ENCODE peak calls at places on chromosomes 11 and 22, in ten cellular contexts. U is HCT116, Q is uterus, R is A549, B is IMR-90, A is transverse colon, Y is ovary, O is body of pancreas, H is endothelial cell of umbilical vein, F is tibial nerve. C is an unnamed sample.

GRCh38 chr11:13962198-13962561 is 343 bp upstream of the SPON1 start:
- DNase-seq in H (no peak), O (no peak), A (no peak), Q (no peak), R (no peak), B (no peak), Y (no peak), F (no peak), U (no peak), C (no peak)

GRCh38 chr11:130157111-130157510 is 2.5 kb upstream of the ST14 start:
- DNase-seq in Y (no peak), U (no peak), H (no peak), O (no peak), R (no peak), B (no peak), Q (no peak), A (no peak), F (no peak), C (no peak)

GRCh38 chr11:45031912-45032519 is 81.3 kb upstream of the TP53I11 start:
- DNase-seq in O (no peak), A (peak), R (no peak), Q (no peak), U (no peak), F (no peak), B (no peak), H (no peak), Y (no peak), C (peak)

GRCh38 chr22:19715286-19715939 is 1.1 kb downstream of the SEPTIN5 start:
- DNase-seq in O (no peak), Y (peak), H (no peak), F (no peak), R (no peak), A (no peak), U (no peak), B (no peak), Q (no peak), C (no peak)

GRCh38 chr22:49322861-49323622 is 504.6 kb downstream of the BRD1 start:
- DNase-seq in U (no peak), Y (no peak), F (no peak), B (no peak), Q (no peak), O (no peak), A (no peak), R (no peak), H (no peak), C (peak)

GRCh38 chr22:43862074-43862881 is at the start of gene SULT4A1:
- DNase-seq in O (peak), R (no peak), Y (peak), A (no peak), B (peak), Q (no peak), H (no peak), F (no peak), U (peak), C (peak)

GRCh38 chr22:27851974-27852713 is 50.6 kb upstream of the MN1 start:
- DNase-seq in H (no peak), B (peak), F (no peak), Q (no peak), U (no peak), R (no peak), A (no peak), Y (no peak), O (no peak), C (no peak)

GRCh38 chr11:73306069-73306468 is 2.0 kb upstream of the ARHGEF17 start:
- DNase-seq in Q (no peak), H (no peak), Y (no peak), R (peak), U (no peak), F (no peak), O (no peak), A (no peak), B (no peak), C (no peak)

GRCh38 chr11:59216654-59217640 is 4.2 kb upstream of the MPEG1 start:
- DNase-seq in U (no peak), B (peak), Q (peak), H (no peak), A (peak), R (no peak), Y (no peak), O (peak), F (peak), C (no peak)

GRCh38 chr22:47556473-47556872 is 794.0 kb downstream of the TBC1D22A start:
- DNase-seq in Q (no peak), F (no peak), Y (no peak), H (no peak), O (no peak), B (no peak), A (no peak), R (no peak), U (no peak), C (peak)

GRCh38 chr22:50604623-50605348 is 4.2 kb downstream of the MAPK8IP2 start:
- DNase-seq in R (no peak), Y (no peak), F (no peak), U (no peak), A (no peak), Q (no peak), H (no peak), O (no peak), B (no peak), C (no peak)

GRCh38 chr11:122661182-122661945 is 5.8 kb downstream of the UBASH3B start:
- DNase-seq in R (no peak), O (no peak), Q (no peak), U (no peak), A (no peak), B (peak), Y (no peak), H (no peak), F (no peak), C (no peak)

DNA sequence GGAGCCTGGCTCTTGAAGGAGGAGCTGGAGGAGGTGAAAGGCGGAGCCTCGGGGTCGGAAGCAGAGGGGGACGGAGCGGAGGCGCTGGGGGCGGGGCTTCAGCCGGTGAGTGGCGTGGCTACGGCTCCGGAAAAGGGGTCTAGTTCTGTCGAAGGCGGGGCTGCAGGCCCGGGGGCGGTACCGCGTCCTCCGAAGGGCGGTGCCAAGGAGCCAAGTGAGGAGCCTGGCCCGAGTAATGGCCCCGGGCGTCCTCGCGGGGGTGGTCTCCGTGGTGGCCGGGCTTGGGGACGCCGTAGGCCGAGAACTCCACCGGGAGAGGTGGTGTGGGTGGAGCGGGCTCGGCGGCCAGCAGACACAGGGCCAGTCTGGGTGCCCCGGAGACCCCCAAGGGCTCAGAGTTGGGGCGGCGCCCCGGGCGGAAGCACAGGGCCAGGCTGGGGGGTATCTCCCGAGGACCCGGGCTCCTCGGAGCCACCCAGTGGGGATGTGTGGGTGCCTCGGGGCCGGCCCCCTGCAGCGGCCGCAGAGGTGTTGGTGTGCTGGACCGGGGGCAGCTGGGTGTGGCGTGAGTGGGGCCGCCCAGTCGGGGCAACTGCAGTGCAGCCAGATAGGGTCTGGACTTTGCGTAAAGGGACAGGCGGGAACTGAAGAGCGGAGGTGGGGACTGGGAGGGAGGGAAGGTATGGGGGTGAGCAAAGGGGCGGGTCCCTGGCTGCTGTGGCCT is 697 bp downstream of the FKBP2 start:
- DNase-seq in F (peak), A (peak), O (peak), Q (peak), R (peak), U (peak), H (peak), Y (peak), B (peak), C (peak)
- TF ChIP-seq CTCF in F (no peak), A (no peak), O (no peak), Q (no peak), R (no peak), U (no peak), H (no peak), Y (no peak), B (no peak), C (no peak)

DNA sequence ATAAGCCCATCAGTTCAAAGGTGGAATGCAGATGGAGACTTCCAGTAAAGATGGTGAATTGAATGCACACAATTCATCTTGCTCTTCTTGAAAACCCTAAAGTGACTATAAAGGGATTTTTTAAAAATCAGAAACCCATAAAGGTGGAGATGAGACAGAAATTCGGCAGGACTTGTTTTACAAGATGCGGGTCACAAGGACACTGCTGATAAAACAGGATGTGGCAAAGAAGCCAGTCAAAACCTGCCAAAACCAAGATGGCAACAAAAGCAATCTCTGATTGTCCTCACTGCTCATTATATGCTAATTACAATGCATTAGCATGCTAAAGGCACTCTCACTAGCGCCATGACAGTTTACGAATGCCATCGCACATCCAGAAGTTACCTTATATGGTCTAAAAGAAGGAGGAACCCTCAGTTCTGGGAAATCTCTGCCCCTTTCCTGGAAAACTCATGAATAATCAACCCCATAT is 137.1 kb downstream of the NECTIN1 start:
- DNase-seq in Q (no peak), H (no peak), Y (no peak), R (no peak), U (no peak), A (no peak), O (no peak), F (no peak), B (no peak), C (no peak)
- TF ChIP-seq POLR2A in Q (no peak), H (no peak), Y (no peak), R (no peak), U (no peak), A (no peak), O (no peak), F (no peak), B (no peak), C (no peak)

DNA sequence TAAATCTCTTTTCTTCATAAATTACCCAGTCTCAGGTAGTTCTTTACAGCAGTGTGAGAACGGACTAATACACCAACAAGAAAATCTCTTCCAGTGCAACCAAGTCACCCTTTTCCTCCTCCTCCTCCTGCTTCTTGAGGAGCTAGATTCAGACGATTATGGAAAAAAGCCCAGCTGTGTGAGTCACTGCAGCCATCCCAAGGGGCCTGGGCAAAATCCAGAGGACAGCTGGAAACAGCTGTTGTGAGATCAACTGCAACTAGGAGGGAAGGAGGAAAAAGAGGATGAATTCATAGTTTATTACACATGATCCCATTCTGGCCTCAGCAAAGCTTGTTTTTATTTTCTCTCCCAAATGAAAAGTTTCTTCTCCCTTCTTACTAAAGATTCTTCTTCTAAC is 32.9 kb downstream of the RBFOX2 start:
- DNase-seq in O (peak), Q (peak), Y (peak), R (no peak), A (peak), H (peak), B (peak), U (no peak), F (peak), C (peak)
- H3K4me3 ChIP-seq in O (no peak), Q (no peak), Y (no peak), R (no peak), A (no peak), H (no peak), B (peak), U (no peak), F (no peak), C (no peak)

GRCh38 chr11:26121466-26121865 is 210.5 kb upstream of the ANO3 start:
- DNase-seq in O (no peak), F (no peak), B (no peak), Y (no peak), A (no peak), U (no peak), R (no peak), Q (no peak), H (no peak), C (no peak)
- TF ChIP-seq CTCF in O (no peak), F (no peak), B (no peak), Y (no peak), A (no peak), U (no peak), R (no peak), Q (no peak), H (no peak), C (no peak)

GRCh38 chr11:819943-820649 is 1.4 kb downstream of the PNPLA2 start:
- DNase-seq in A (peak), H (peak), Y (peak), F (peak), U (peak), B (peak), Q (peak), R (peak), O (peak), C (peak)
- TF ChIP-seq POLR2A in A (peak), H (peak), Y (no peak), F (no peak), U (no peak), B (no peak), Q (no peak), R (peak), O (peak), C (no peak)

GRCh38 chr22:45337536-45337935 is 27.8 kb downstream of the FAM118A start:
- DNase-seq in H (no peak), Y (no peak), O (no peak), Q (no peak), R (no peak), F (no peak), U (no peak), B (no peak), A (no peak), C (no peak)

GRCh38 chr22:45338795-45339194 is 29.1 kb downstream of the FAM118A start:
- DNase-seq in Q (no peak), H (no peak), B (no peak), R (no peak), Y (no peak), A (no peak), U (no peak), O (no peak), F (no peak), C (no peak)

GRCh38 chr22:45335854-45336492 is 26.2 kb downstream of the FAM118A start:
- DNase-seq in B (no peak), H (peak), O (no peak), A (no peak), Q (no peak), Y (no peak), R (no peak), U (no peak), F (no peak), C (no peak)

GRCh38 chr22:45335021-45335818 is 25.5 kb downstream of the FAM118A start:
- DNase-seq in H (peak), A (no peak), R (no peak), Y (no peak), B (no peak), O (no peak), Q (no peak), U (no peak), F (no peak), C (peak)

DNA sequence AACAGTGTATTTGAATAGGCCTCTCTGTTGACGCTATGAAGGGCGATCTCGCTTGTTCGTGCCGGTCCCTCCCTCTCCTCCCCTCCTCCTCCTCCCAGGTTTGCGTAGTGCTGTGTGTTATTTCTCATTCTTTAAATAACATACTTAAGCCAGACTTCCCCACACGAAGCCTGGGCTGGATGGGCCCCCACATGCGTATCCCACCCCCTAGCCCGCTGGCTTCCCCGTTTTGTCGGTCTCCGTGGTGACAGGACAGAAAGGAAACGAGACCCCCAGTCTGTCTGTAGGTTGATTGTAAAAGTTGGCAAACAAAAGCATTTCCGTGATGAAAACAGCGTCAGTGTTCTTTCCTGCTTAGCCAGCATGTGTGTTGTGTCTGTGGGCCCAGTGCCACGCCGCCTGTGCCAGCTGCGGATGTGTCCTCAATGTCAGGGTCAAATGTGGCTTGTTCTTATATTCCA is 27.3 kb downstream of the FAM118A start:
- DNase-seq in A (peak), Y (peak), R (no peak), Q (no peak), B (no peak), O (peak), H (peak), U (no peak), F (peak), C (peak)
- H3K4me3 ChIP-seq in A (no peak), Y (no peak), R (no peak), Q (no peak), B (no peak), O (no peak), H (no peak), U (no peak), F (no peak), C (no peak)

GRCh38 chr11:67455054-67455453 is at the start of gene CABP4:
- DNase-seq in R (no peak), Y (no peak), B (no peak), U (no peak), F (no peak), H (no peak), Q (no peak), O (no peak), A (no peak), C (no peak)
- TF ChIP-seq CTCF in R (no peak), Y (no peak), B (no peak), U (no peak), F (no peak), H (no peak), Q (no peak), O (no peak), A (no peak), C (no peak)